ENCODE peak calls at places on chromosomes 2 and 18, in eight cellular contexts. G is ovary, Y is heart left ventricle, S is stomach, M is tibial nerve, X is Peyer's patch, N is fibroblast of lung, D is fibroblast of mammary gland. W is an unnamed sample.

GRCh38 chr18:67551146-67551545 is 34.6 kb upstream of the DSEL start:
- DNase-seq in Y (no peak), X (no peak), M (no peak), N (no peak), G (no peak), S (no peak), D (no peak), W (no peak)

GRCh38 chr2:173914055-173914922 is 50.9 kb downstream of the SP3 start:
- DNase-seq in X (no peak), G (no peak), Y (no peak), D (no peak), S (no peak), N (no peak), M (no peak), W (no peak)

GRCh38 chr2:8098952-8099582 is 582.8 kb upstream of the ID2 start:
- DNase-seq in N (no peak), D (no peak), Y (no peak), M (no peak), X (no peak), S (no peak), G (no peak), W (no peak)

GRCh38 chr2:204339212-204339715 is 206.0 kb upstream of the PARD3B start:
- DNase-seq in D (no peak), N (no peak), S (no peak), X (no peak), G (no peak), M (no peak), Y (no peak), W (no peak)

GRCh38 chr2:142234701-142235100 is 103.9 kb upstream of the LRP1B start:
- DNase-seq in X (no peak), N (no peak), M (no peak), Y (no peak), G (no peak), D (no peak), S (no peak), W (no peak)

GRCh38 chr2:85888020-85888744 is 608 bp downstream of the ST3GAL5 start:
- DNase-seq in N (no peak), S (no peak), Y (peak), M (no peak), X (peak), G (no peak), D (no peak), W (no peak)

GRCh38 chr2:54838585-54839035 is 115.1 kb downstream of the EML6 start:
- DNase-seq in N (peak), D (peak), G (peak), M (peak), Y (peak), S (peak), X (peak), W (peak)

GRCh38 chr2:40304340-40304739 is 147.6 kb downstream of the SLC8A1 start:
- DNase-seq in Y (peak), G (no peak), D (no peak), N (no peak), S (no peak), M (no peak), X (no peak), W (peak)

GRCh38 chr2:120866483-120867140 is 130.9 kb downstream of the GLI2 start:
- DNase-seq in D (no peak), N (no peak), X (no peak), S (no peak), Y (no peak), M (no peak), G (no peak), W (no peak)

GRCh38 chr2:221389909-221390308 is 182.2 kb downstream of the EPHA4 start:
- DNase-seq in M (no peak), S (no peak), Y (no peak), G (no peak), X (no peak), D (no peak), N (no peak), W (no peak)

GRCh38 chr18:76457957-76458356 is 37.1 kb downstream of the ZNF516 start:
- DNase-seq in D (no peak), S (no peak), X (no peak), N (peak), Y (peak), G (no peak), M (no peak), W (no peak)

GRCh38 chr2:164456599-164456998 is 164.7 kb downstream of the GRB14 start:
- DNase-seq in Y (no peak), X (no peak), N (no peak), D (no peak), G (no peak), S (no peak), M (no peak), W (no peak)

GRCh38 chr2:105181282-105181681 is 60.3 kb upstream of the GPR45 start:
- DNase-seq in S (no peak), Y (no peak), N (no peak), X (no peak), G (no peak), M (no peak), D (no peak), W (no peak)

GRCh38 chr2:225041210-225041870 is 928 bp downstream of the DOCK10 start:
- DNase-seq in X (peak), S (peak), N (peak), G (no peak), M (no peak), D (peak), Y (peak), W (no peak)

GRCh38 chr2:109701362-109701761 is 87.2 kb downstream of the SOWAHC start:
- DNase-seq in M (no peak), S (no peak), X (no peak), G (no peak), D (no peak), N (no peak), Y (no peak), W (no peak)

GRCh38 chr2:159209341-159210306 is 76.9 kb downstream of the WDSUB1 start:
- DNase-seq in M (no peak), D (no peak), G (no peak), N (no peak), S (peak), X (peak), Y (no peak), W (no peak)

GRCh38 chr2:228507870-228508269 is 326.4 kb upstream of the SPHKAP start:
- DNase-seq in N (peak), G (peak), S (no peak), M (no peak), D (peak), Y (no peak), X (no peak), W (no peak)

GRCh38 chr2:163713534-163714311 is 22.1 kb downstream of the FIGN start:
- DNase-seq in X (no peak), Y (no peak), N (no peak), G (no peak), D (no peak), M (no peak), S (peak), W (no peak)

GRCh38 chr2:194698012-194698411 is 959.0 kb upstream of the SLC39A10 start:
- DNase-seq in S (no peak), G (no peak), D (no peak), Y (no peak), X (no peak), M (no peak), N (no peak), W (no peak)

GRCh38 chr2:197798187-197798586 is 6.2 kb upstream of the PLCL1 start:
- DNase-seq in D (no peak), M (no peak), Y (no peak), S (no peak), N (no peak), G (no peak), X (no peak), W (no peak)

GRCh38 chr2:29193681-29194080 is 78.5 kb downstream of the CLIP4 start:
- DNase-seq in N (no peak), M (no peak), G (no peak), X (no peak), S (no peak), Y (no peak), D (no peak), W (no peak)

GRCh38 chr2:675460-675859 is 1.7 kb downstream of the TMEM18 start:
- DNase-seq in X (peak), G (no peak), N (no peak), S (no peak), M (no peak), D (no peak), Y (no peak), W (no peak)

GRCh38 chr2:100422320-100422719 is 4.9 kb upstream of the CHST10 start:
- DNase-seq in M (no peak), S (no peak), N (peak), G (no peak), X (no peak), D (peak), Y (no peak), W (no peak)

GRCh38 chr18:54900290-54900689 is 59.0 kb downstream of the CCDC68 start:
- DNase-seq in S (no peak), Y (no peak), M (no peak), D (no peak), N (no peak), G (no peak), X (no peak), W (no peak)

GRCh38 chr18:54904521-54904920 is 54.7 kb downstream of the CCDC68 start:
- DNase-seq in Y (no peak), N (no peak), X (no peak), D (no peak), S (no peak), G (no peak), M (no peak), W (no peak)

GRCh38 chr18:54899500-54899899 is 59.8 kb downstream of the CCDC68 start:
- DNase-seq in X (no peak), N (no peak), Y (no peak), S (no peak), D (no peak), G (no peak), M (no peak), W (no peak)
- TF ChIP-seq CTCF in X (no peak), N (no peak), Y (no peak), S (no peak), D (no peak), G (no peak), M (no peak), W (no peak)

GRCh38 chr18:38586327-38586726 is 1020.7 kb upstream of the CELF4 start:
- DNase-seq in X (no peak), S (no peak), D (no peak), Y (no peak), G (no peak), M (no peak), N (no peak), W (no peak)
- H3K4me3 ChIP-seq in X (no peak), S (no peak), D (no peak), Y (no peak), G (no peak), M (no peak), N (no peak), W (no peak)

GRCh38 chr18:12376718-12377555 is at the start of gene AFG3L2:
- DNase-seq in G (peak), D (peak), X (peak), S (peak), Y (peak), N (peak), M (peak), W (peak)

GRCh38 chr18:12373771-12374116 is 3.3 kb downstream of the AFG3L2 start:
- DNase-seq in Y (no peak), S (no peak), M (no peak), X (peak), G (no peak), N (no peak), D (no peak), W (no peak)

GRCh38 chr18:12376034-12376717 is 851 bp downstream of the AFG3L2 start:
- DNase-seq in S (peak), X (peak), M (peak), N (peak), Y (peak), G (peak), D (peak), W (peak)

GRCh38 chr18:12374398-12374797 is 2.6 kb downstream of the AFG3L2 start:
- DNase-seq in M (no peak), G (no peak), X (peak), Y (no peak), S (no peak), D (no peak), N (no peak), W (no peak)

DNA sequence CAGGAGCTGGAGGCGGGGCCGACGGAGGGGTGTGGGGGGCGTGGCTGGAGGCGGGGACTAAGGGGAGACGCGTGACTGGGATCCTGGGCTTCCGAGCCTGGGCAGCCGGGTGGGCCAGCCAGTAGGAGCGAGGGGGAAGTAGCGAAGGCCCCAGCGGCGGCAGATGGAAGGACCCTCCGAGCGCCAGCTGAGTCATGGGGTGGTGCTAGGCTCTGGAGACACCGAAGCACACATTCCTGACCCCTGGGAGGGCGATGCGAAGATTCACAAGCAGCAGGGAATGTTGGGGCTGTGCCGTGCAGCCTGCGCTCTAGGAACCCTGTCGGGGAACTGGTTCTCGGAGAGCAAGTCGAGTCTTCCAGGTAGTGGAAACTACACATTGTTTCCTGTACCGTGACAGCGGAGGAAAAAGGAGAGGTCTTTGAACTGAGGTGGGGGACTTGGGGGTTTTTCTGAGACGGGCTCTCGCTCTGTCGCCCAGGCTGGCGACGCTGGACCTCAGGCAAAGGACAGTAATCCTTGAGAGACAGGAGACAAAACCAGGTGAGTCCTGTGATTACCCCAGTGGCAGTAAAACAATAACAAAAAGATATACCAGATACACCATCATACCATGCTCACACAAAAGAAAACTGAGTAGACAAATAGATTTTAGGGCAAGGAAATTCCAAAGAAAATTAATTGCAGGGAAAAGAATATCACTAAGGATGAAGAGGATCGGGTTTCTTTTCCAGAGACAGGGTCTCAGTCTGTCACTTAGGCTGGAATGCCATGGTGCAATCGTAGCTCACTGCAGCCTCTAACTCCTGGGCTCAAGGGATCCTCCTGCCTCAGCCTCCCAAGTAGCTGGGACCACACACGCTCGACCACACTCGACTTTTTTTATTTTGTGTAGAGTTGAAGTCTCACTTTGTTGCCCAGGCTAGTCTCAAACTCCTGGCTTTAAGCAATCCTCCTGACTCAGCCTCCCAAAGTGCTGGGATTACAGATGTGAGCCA is 828 bp upstream of the AFG3L2 start:
- DNase-seq in D (peak), S (no peak), X (peak), G (no peak), M (no peak), N (peak), Y (no peak), W (no peak)
- TF ChIP-seq CTCF in D (peak), S (no peak), X (peak), G (peak), M (peak), N (no peak), Y (no peak), W (peak)

GRCh38 chr2:11748861-11749645 is 2.6 kb downstream of the LPIN1 start:
- DNase-seq in S (no peak), M (no peak), D (no peak), Y (no peak), N (no peak), X (no peak), G (no peak), W (no peak)

GRCh38 chr2:11750917-11751316 is 4.5 kb downstream of the LPIN1 start:
- DNase-seq in N (no peak), Y (no peak), M (no peak), D (no peak), G (no peak), X (peak), S (no peak), W (no peak)

GRCh38 chr2:11750422-11750821 is 4.0 kb downstream of the LPIN1 start:
- DNase-seq in Y (no peak), N (no peak), M (no peak), S (no peak), X (peak), G (no peak), D (peak), W (no peak)

GRCh38 chr2:11748018-11748860 is 1.8 kb downstream of the LPIN1 start:
- DNase-seq in M (no peak), G (no peak), S (no peak), D (no peak), Y (no peak), N (no peak), X (no peak), W (no peak)

DNA sequence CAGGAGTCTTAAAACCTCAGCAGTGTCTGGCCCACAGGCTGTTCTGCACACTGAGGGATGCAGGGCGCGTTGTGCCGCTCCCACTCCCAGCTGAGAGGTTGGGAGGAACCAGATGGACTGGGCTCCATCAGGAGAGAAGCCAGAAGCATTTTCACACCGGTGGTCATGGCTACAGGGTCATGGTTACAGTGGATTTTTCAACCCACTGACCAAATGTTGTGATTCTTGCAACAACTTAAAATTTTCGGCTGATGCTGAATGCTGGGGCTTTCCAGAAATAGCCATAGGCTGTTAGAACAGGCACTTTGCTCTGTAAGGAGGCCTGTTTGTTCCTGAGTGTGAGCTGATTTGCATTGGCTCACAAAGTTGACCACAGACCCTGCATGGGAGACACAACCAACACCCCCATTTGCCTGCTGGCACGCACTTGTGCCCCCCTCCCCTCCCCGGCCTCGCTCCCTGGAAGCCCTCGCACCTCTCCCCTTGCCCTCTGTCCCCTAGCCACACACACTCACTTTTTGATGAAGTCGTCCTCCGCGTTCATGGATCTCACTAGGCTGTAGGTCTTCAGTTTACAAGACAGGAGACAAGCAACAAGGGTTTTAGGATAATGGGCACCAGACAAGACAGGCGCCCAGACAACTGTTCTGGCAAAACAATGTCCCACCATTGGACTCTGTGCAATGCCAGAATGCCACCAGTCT is 3.4 kb downstream of the LPIN1 start:
- DNase-seq in X (peak), M (no peak), D (peak), G (peak), Y (no peak), N (peak), S (no peak), W (no peak)
- H3K4me3 ChIP-seq in X (no peak), M (peak), D (no peak), G (no peak), Y (no peak), N (no peak), S (no peak), W (no peak)

GRCh38 chr2:64325852-64326577 is 127.9 kb upstream of the LGALSL start:
- DNase-seq in S (no peak), M (no peak), X (peak), N (no peak), G (no peak), Y (no peak), D (no peak), W (no peak)

GRCh38 chr2:64327129-64327509 is 126.8 kb upstream of the LGALSL start:
- DNase-seq in D (no peak), S (no peak), G (no peak), N (no peak), M (no peak), X (no peak), Y (no peak), W (no peak)

GRCh38 chr2:64326578-64327050 is 127.3 kb upstream of the LGALSL start:
- DNase-seq in X (no peak), N (no peak), D (no peak), S (no peak), M (no peak), Y (no peak), G (no peak), W (no peak)

GRCh38 chr2:64328415-64328722 is 125.6 kb upstream of the LGALSL start:
- DNase-seq in X (no peak), Y (peak), S (no peak), N (no peak), M (no peak), D (no peak), G (no peak), W (no peak)

GRCh38 chr2:64327510-64328414 is 126.2 kb upstream of the LGALSL start:
- DNase-seq in G (no peak), X (peak), M (peak), Y (peak), S (no peak), N (peak), D (peak), W (peak)
- TF ChIP-seq CTCF in G (no peak), X (peak), M (peak), Y (peak), S (no peak), N (peak), D (peak), W (peak)

DNA sequence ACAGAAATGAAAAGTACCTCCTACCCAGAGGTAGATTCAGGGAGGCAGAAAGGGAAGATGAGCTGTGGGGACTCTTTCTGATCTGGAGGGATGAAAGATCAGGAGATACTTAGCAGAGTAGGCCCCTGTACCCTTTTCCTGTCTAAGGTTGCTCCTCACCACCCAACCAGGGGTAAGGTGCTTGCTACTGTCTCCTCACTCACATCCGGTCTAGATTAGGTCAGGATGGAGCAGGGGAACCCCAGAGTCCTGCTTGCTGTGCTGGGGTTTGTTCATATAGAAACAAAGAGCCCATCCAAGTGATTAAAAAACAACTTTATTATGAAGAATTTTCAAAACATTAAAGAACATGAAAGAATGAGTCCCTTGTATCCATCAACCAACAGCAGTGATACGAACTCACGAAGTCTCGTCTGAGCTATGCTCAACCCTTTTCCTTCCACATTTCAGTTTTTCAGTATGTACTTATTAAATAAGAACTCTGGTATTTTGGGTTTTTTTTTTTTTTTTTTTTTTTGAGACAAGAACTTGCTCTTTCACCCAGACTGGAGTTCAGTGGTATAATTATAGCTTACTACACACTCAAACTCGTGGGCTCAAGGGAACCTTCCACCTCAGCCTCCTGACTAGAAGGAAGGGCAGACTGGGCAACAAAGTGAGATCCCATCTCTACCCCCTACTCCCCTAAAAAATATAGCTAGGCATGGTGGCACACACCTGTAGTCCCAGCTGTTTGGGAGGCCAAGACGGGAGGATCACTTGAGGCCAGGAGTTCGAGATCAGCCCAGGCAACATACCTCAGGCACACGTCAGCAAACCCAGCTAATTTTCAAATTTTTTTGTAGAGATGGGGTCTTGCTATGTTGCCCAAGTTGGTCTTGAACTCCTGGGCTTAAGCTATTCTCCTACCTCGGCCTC is 28.5 kb upstream of the MCFD2 start:
- DNase-seq in N (no peak), S (no peak), X (peak), D (no peak), G (no peak), Y (no peak), M (no peak), W (no peak)
- H3K4me3 ChIP-seq in N (no peak), S (no peak), X (no peak), D (no peak), G (no peak), Y (no peak), M (no peak), W (no peak)

GRCh38 chr2:154402138-154402714 is 296.3 kb upstream of the KCNJ3 start:
- DNase-seq in D (peak), S (no peak), N (peak), X (no peak), M (no peak), Y (no peak), G (no peak), W (no peak)
- TF ChIP-seq CTCF in D (peak), S (no peak), N (no peak), X (peak), M (no peak), Y (no peak), G (no peak), W (peak)

GRCh38 chr2:238286987-238287386 is 1.4 kb downstream of the PER2 start:
- DNase-seq in X (peak), G (no peak), N (no peak), S (no peak), Y (no peak), D (no peak), M (no peak), W (no peak)
- H3K4me3 ChIP-seq in X (no peak), G (peak), N (no peak), S (peak), Y (peak), D (no peak), M (no peak), W (peak)